ENCODE peak calls at places on chromosomes 3 and 15, in eight cellular contexts. K is fibroblast of pulmonary artery, X is HAP-1, S is MCF 10A, D is hippocampal formation, C is NCI-H345, G is EH, Q is NB4. P is an unnamed sample.

GRCh38 chr15:41557673-41558399 is 1.2 kb upstream of the TYRO3 start:
- DNase-seq in Q (peak; percentile 81), G (peak; percentile 77), K (peak; percentile 74), C (peak; percentile 74), D (peak; percentile 79), S (peak; percentile 55), X (peak; percentile 83), P (peak; percentile 66)

GRCh38 chr3:8966150-8966819 is 3.0 kb upstream of the RAD18 start:
- DNase-seq in S (no peak), Q (no peak), K (no peak), X (no peak), G (no peak), D (no peak), C (no peak), P (no peak)

GRCh38 chr3:13556214-13556613 is 7.3 kb downstream of the FBLN2 start:
- DNase-seq in D (no peak), G (no peak), Q (no peak), S (no peak), X (no peak), K (no peak), C (no peak), P (no peak)

GRCh38 chr3:9809239-9809614 is 835 bp upstream of the TTLL3 start:
- DNase-seq in G (no peak), X (no peak), D (no peak), S (no peak), K (no peak), C (no peak), Q (no peak), P (no peak)

GRCh38 chr3:28745436-28745835 is 396.8 kb upstream of the AZI2 start:
- DNase-seq in D (no peak), K (peak; percentile 72), X (no peak), S (peak; percentile 54), Q (no peak), C (no peak), G (peak; percentile 2), P (no peak)

GRCh38 chr3:19881036-19881435 is 53.0 kb downstream of the EFHB start:
- DNase-seq in X (no peak), S (no peak), K (no peak), Q (no peak), D (no peak), G (no peak), C (no peak), P (no peak)

GRCh38 chr15:82139823-82140268 is 94.0 kb upstream of the MEX3B start:
- DNase-seq in Q (peak; percentile 38), K (peak; percentile 75), S (peak; percentile 66), G (peak; percentile 71), X (no peak), C (peak; percentile 1), D (no peak), P (no peak)

GRCh38 chr15:38824719-38825118 is 260.1 kb upstream of the RASGRP1 start:
- DNase-seq in G (no peak), K (no peak), X (no peak), C (no peak), S (no peak), D (no peak), Q (no peak), P (no peak)

GRCh38 chr15:101407966-101408775 is 81.3 kb downstream of the PCSK6 start:
- DNase-seq in C (no peak), X (no peak), G (no peak), Q (no peak), D (no peak), S (no peak), K (no peak), P (no peak)

GRCh38 chr3:170531557-170532335 is 54.1 kb downstream of the SLC7A14 start:
- DNase-seq in Q (no peak), X (no peak), G (no peak), C (no peak), S (no peak), K (no peak), D (no peak), P (no peak)

GRCh38 chr15:78969687-78970349 is 25.0 kb upstream of the CTSH start:
- DNase-seq in S (no peak), G (peak; percentile 32), X (no peak), D (no peak), C (no peak), Q (no peak), K (peak; percentile 21), P (no peak)

GRCh38 chr3:113096158-113096893 is 105.5 kb downstream of the GTPBP8 start:
- DNase-seq in K (no peak), D (no peak), G (peak; percentile 55), Q (no peak), S (peak; percentile 54), C (no peak), X (no peak), P (no peak)

GRCh38 chr3:186841637-186842036 is 873 bp upstream of the ADIPOQ start:
- DNase-seq in C (no peak), G (no peak), Q (no peak), D (no peak), K (no peak), S (no peak), X (no peak), P (no peak)

GRCh38 chr3:36032180-36032895 is 348.0 kb upstream of the STAC start:
- DNase-seq in X (no peak), Q (no peak), S (no peak), K (no peak), C (no peak), D (no peak), G (no peak), P (no peak)